ENCODE peak calls at places on chromosomes 12 and 14, in nine cellular contexts. Z is endothelial cell; H is Right ventricle myocardium superior; D is glomerular endothelial cell; R is T-helper 17 cell; K is skeletal muscle cell; O is stimulated activated naive B cell treated with anti-CD40 and anti-IgM and Interleukin-4, amounts not matched to agents 10 μg/mL and 1 μg/mL and 100 μg/mL, for 72 hours; S is astrocyte of the spinal cord; T is NCI-H345. W is an unnamed sample.

GRCh38 chr14:88985654-88986053 is 161.2 kb downstream of the TTC8 start:
- DNase-seq in Z (no peak), H (no peak), D (no peak), R (no peak), K (no peak), O (no peak), S (no peak), T (no peak), W (no peak)

GRCh38 chr14:58108717-58109116 is 43.3 kb downstream of the ARMH4 start:
- DNase-seq in Z (no peak), H (no peak), D (no peak), R (no peak), K (no peak), O (no peak), S (no peak), T (no peak), W (peak)

GRCh38 chr12:4387607-4388006 is 8.1 kb upstream of the FGF23 start:
- DNase-seq in Z (no peak), H (no peak), D (no peak), R (no peak), K (no peak), O (no peak), S (no peak), T (no peak), W (no peak)

GRCh38 chr12:1928439-1929121 is 10.1 kb upstream of the CACNA2D4 start:
- DNase-seq in Z (no peak), H (peak), D (no peak), R (no peak), K (no peak), O (no peak), S (no peak), T (no peak), W (no peak)

GRCh38 chr14:103067231-103067954 is 10.0 kb upstream of the CDC42BPB start:
- DNase-seq in Z (no peak), H (no peak), D (no peak), R (no peak), K (peak), O (no peak), S (no peak), T (no peak), W (no peak)

GRCh38 chr12:92596388-92596787 is 106.4 kb upstream of the PLEKHG7 start:
- DNase-seq in Z (no peak), H (no peak), D (no peak), R (no peak), K (peak), O (no peak), S (peak), T (no peak), W (no peak)

GRCh38 chr14:47675239-47675488 is 241 bp downstream of the MDGA2 start:
- DNase-seq in Z (no peak), H (no peak), D (no peak), R (no peak), K (no peak), O (no peak), S (no peak), T (no peak), W (no peak)

GRCh38 chr14:50061664-50062437 is 54.5 kb downstream of the VCPKMT start:
- DNase-seq in Z (peak), H (peak), D (no peak), R (peak), K (no peak), O (peak), S (peak), T (no peak), W (no peak)

GRCh38 chr14:67411820-67412421 is at the start of gene PLEK2:
- DNase-seq in Z (no peak), H (peak), D (no peak), R (peak), K (no peak), O (no peak), S (peak), T (peak), W (peak)

GRCh38 chr12:131151558-131152345 is 198.0 kb downstream of the ADGRD1 start:
- DNase-seq in Z (no peak), H (no peak), D (no peak), R (no peak), K (no peak), O (no peak), S (no peak), T (no peak), W (no peak)

GRCh38 chr12:66002812-66003211 is 127.7 kb downstream of the LLPH start:
- DNase-seq in Z (no peak), H (no peak), D (no peak), R (no peak), K (no peak), O (no peak), S (peak), T (no peak), W (no peak)

GRCh38 chr14:90714811-90715210 is 101.4 kb downstream of the TTC7B start:
- DNase-seq in Z (no peak), H (no peak), D (no peak), R (no peak), K (no peak), O (no peak), S (peak), T (no peak), W (no peak)

GRCh38 chr14:89574420-89574819 is 157.4 kb upstream of the FOXN3 start:
- DNase-seq in Z (no peak), H (no peak), D (no peak), R (no peak), K (no peak), O (no peak), S (no peak), T (no peak), W (no peak)

GRCh38 chr12:72214163-72214562 is 58.0 kb upstream of the TRHDE start:
- DNase-seq in Z (no peak), H (no peak), D (no peak), R (no peak), K (no peak), O (no peak), S (no peak), T (no peak), W (no peak)

GRCh38 chr12:25491396-25491948 is 61.6 kb downstream of the LMNTD1 start:
- DNase-seq in Z (no peak), H (no peak), D (no peak), R (no peak), K (no peak), O (no peak), S (no peak), T (no peak), W (no peak)

GRCh38 chr14:92693998-92694780 is 54.2 kb downstream of the LGMN start:
- DNase-seq in Z (no peak), H (no peak), D (no peak), R (no peak), K (no peak), O (no peak), S (no peak), T (peak), W (peak)

GRCh38 chr12:54398218-54398617 is 13.7 kb upstream of the ZNF385A start:
- DNase-seq in Z (no peak), H (no peak), D (no peak), R (no peak), K (no peak), O (no peak), S (no peak), T (no peak), W (no peak)

GRCh38 chr12:75099215-75099614 is 110.4 kb downstream of the KCNC2 start:
- DNase-seq in Z (no peak), H (no peak), D (no peak), R (no peak), K (no peak), O (no peak), S (peak), T (no peak), W (no peak)

GRCh38 chr12:53207042-53207441 is at the start of gene ITGB7:
- DNase-seq in Z (no peak), H (peak), D (no peak), R (peak), K (no peak), O (peak), S (no peak), T (no peak), W (no peak)

GRCh38 chr14:102913341-102914211 is 8.9 kb upstream of the AMN start:
- DNase-seq in Z (no peak), H (peak), D (no peak), R (no peak), K (no peak), O (no peak), S (no peak), T (no peak), W (no peak)

GRCh38 chr14:88901199-88901588 is 76.7 kb downstream of the TTC8 start:
- DNase-seq in Z (no peak), H (no peak), D (no peak), R (no peak), K (no peak), O (no peak), S (no peak), T (no peak), W (no peak)

GRCh38 chr12:12777056-12777455 is 8.4 kb upstream of the APOLD1 start:
- DNase-seq in Z (no peak), H (no peak), D (no peak), R (no peak), K (no peak), O (no peak), S (no peak), T (no peak), W (no peak)

GRCh38 chr14:99939421-99939820 is 125.8 kb upstream of the EVL start:
- DNase-seq in Z (no peak), H (no peak), D (no peak), R (no peak), K (no peak), O (no peak), S (no peak), T (no peak), W (no peak)

GRCh38 chr12:52789637-52790426 is 6.1 kb downstream of the KRT3 start:
- DNase-seq in Z (no peak), H (no peak), D (no peak), R (no peak), K (no peak), O (no peak), S (no peak), T (no peak), W (no peak)

GRCh38 chr12:28088566-28089277 is 101.5 kb upstream of the CCDC91 start:
- DNase-seq in Z (no peak), H (no peak), D (no peak), R (no peak), K (no peak), O (no peak), S (peak), T (no peak), W (no peak)

GRCh38 chr12:60981473-60981872 is 1278.7 kb upstream of the USP15 start:
- DNase-seq in Z (no peak), H (no peak), D (no peak), R (no peak), K (no peak), O (no peak), S (no peak), T (no peak), W (no peak)

GRCh38 chr14:103762011-103762410 is 46.4 kb downstream of the ZFYVE21 start:
- DNase-seq in Z (no peak), H (no peak), D (no peak), R (no peak), K (no peak), O (no peak), S (no peak), T (no peak), W (no peak)

GRCh38 chr12:109740694-109741245 is 27.1 kb downstream of the FAM222A start:
- DNase-seq in Z (no peak), H (peak), D (no peak), R (peak), K (no peak), O (no peak), S (no peak), T (no peak), W (no peak)

GRCh38 chr14:44428239-44428924 is 78.7 kb downstream of the FSCB start:
- DNase-seq in Z (no peak), H (no peak), D (no peak), R (no peak), K (no peak), O (no peak), S (no peak), T (no peak), W (no peak)

GRCh38 chr14:41604793-41605534 is 1.7 kb upstream of the LRFN5 start:
- DNase-seq in Z (peak), H (peak), D (no peak), R (no peak), K (peak), O (no peak), S (peak), T (peak), W (peak)

GRCh38 chr12:100661300-100661951 is 87.9 kb downstream of the GAS2L3 start:
- DNase-seq in Z (no peak), H (no peak), D (no peak), R (no peak), K (no peak), O (no peak), S (peak), T (no peak), W (no peak)

GRCh38 chr14:100049220-100049619 is 16.0 kb upstream of the EVL start:
- DNase-seq in Z (no peak), H (no peak), D (no peak), R (no peak), K (peak), O (no peak), S (peak), T (no peak), W (no peak)

GRCh38 chr14:22837059-22837749 is 819 bp downstream of the MMP14 start:
- DNase-seq in Z (no peak), H (peak), D (no peak), R (no peak), K (no peak), O (peak), S (peak), T (no peak), W (peak)

GRCh38 chr12:43806737-43807072 is 588 bp upstream of the TWF1 start:
- DNase-seq in Z (no peak), H (no peak), D (no peak), R (no peak), K (no peak), O (no peak), S (no peak), T (no peak), W (no peak)

GRCh38 chr12:130953783-130954543 is at the start of gene ADGRD1:
- DNase-seq in Z (no peak), H (peak), D (no peak), R (no peak), K (peak), O (peak), S (no peak), T (no peak), W (no peak)

GRCh38 chr12:127170271-127171180 is 1096.4 kb upstream of the TMEM132C start:
- DNase-seq in Z (no peak), H (no peak), D (no peak), R (no peak), K (peak), O (no peak), S (no peak), T (no peak), W (no peak)

GRCh38 chr14:81565441-81566290 is 32.0 kb upstream of the SEL1L start:
- DNase-seq in Z (peak), H (no peak), D (no peak), R (no peak), K (no peak), O (no peak), S (no peak), T (no peak), W (no peak)

GRCh38 chr14:52740751-52741150 is 10.8 kb downstream of the STYX start:
- DNase-seq in Z (no peak), H (no peak), D (no peak), R (no peak), K (no peak), O (no peak), S (no peak), T (no peak), W (no peak)

GRCh38 chr12:107429006-107429698 is 256.4 kb upstream of the PWP1 start:
- DNase-seq in Z (no peak), H (no peak), D (no peak), R (no peak), K (no peak), O (no peak), S (no peak), T (peak), W (peak)

GRCh38 chr12:79409562-79409961 is 281.2 kb downstream of the PAWR start:
- DNase-seq in Z (no peak), H (no peak), D (no peak), R (no peak), K (peak), O (no peak), S (peak), T (no peak), W (no peak)

W was measured in NCI-H2029.